ENCODE peak calls at places on chromosomes 11 and 22, in ten cellular contexts. X, U, S, F, A, C, P, J, E and M are unnamed samples.

GRCh38 chr11:94793822-94794221 is 25.7 kb downstream of the AMOTL1 start:
- DNase-seq in X (no peak), U (no peak), S (no peak), F (no peak), A (no peak), C (no peak), P (no peak), J (no peak), E (no peak), M (no peak)

GRCh38 chr11:118074785-118075184 is 2.1 kb upstream of the TMPRSS4 start:
- DNase-seq in X (peak), U (no peak), S (no peak), F (no peak), A (no peak), C (no peak), P (no peak), J (no peak), E (no peak), M (no peak)

GRCh38 chr11:32713496-32713895 is 81.0 kb downstream of the CCDC73 start:
- DNase-seq in X (no peak), U (peak), S (no peak), F (peak), A (no peak), C (no peak), P (no peak), J (no peak), E (no peak), M (no peak)

GRCh38 chr11:41872458-41872857 is 413.0 kb upstream of the LRRC4C start:
- DNase-seq in X (no peak), U (no peak), S (no peak), F (no peak), A (no peak), C (no peak), P (no peak), J (no peak), E (no peak), M (no peak)

GRCh38 chr11:69156218-69156639 is 494 bp downstream of the SMIM38 start:
- DNase-seq in X (no peak), U (no peak), S (no peak), F (no peak), A (no peak), C (no peak), P (no peak), J (no peak), E (no peak), M (no peak)

GRCh38 chr22:18057568-18058209 is 20.1 kb upstream of the PEX26 start:
- DNase-seq in X (peak), U (peak), S (peak), F (peak), A (peak), C (peak), P (peak), J (peak), E (no peak), M (peak)

GRCh38 chr11:16184588-16184987 is 171.8 kb downstream of the SOX6 start:
- DNase-seq in X (no peak), U (peak), S (no peak), F (no peak), A (no peak), C (no peak), P (no peak), J (no peak), E (no peak), M (peak)

GRCh38 chr22:24420072-24420976 is 7.1 kb upstream of the ADORA2A start:
- DNase-seq in X (no peak), U (no peak), S (peak), F (no peak), A (peak), C (no peak), P (no peak), J (peak), E (no peak), M (peak)

GRCh38 chr11:75063732-75064314 is 32.9 kb downstream of the OR2AT4 start:
- DNase-seq in X (no peak), U (no peak), S (no peak), F (no peak), A (no peak), C (no peak), P (no peak), J (no peak), E (no peak), M (no peak)

GRCh38 chr11:57792060-57792541 is 30.5 kb downstream of the CTNND1 start:
- DNase-seq in X (peak), U (no peak), S (peak), F (no peak), A (peak), C (peak), P (peak), J (peak), E (no peak), M (no peak)

GRCh38 chr11:63911876-63912275 is 5.1 kb downstream of the RCOR2 start:
- DNase-seq in X (no peak), U (no peak), S (no peak), F (no peak), A (no peak), C (no peak), P (no peak), J (no peak), E (no peak), M (no peak)

GRCh38 chr22:44180706-44181032 is at the start of gene PARVG:
- DNase-seq in X (no peak), U (no peak), S (no peak), F (no peak), A (no peak), C (peak), P (no peak), J (no peak), E (no peak), M (no peak)

GRCh38 chr22:24137595-24137994 is 43.7 kb upstream of the SUSD2 start:
- DNase-seq in X (no peak), U (no peak), S (no peak), F (no peak), A (peak), C (no peak), P (no peak), J (no peak), E (no peak), M (no peak)

GRCh38 chr11:68006606-68007166 is 2.8 kb upstream of the UNC93B1 start:
- DNase-seq in X (no peak), U (no peak), S (no peak), F (no peak), A (no peak), C (no peak), P (no peak), J (no peak), E (peak), M (no peak)

GRCh38 chr11:17810041-17810440 is 75.5 kb downstream of the KCNC1 start:
- DNase-seq in X (no peak), U (no peak), S (no peak), F (no peak), A (no peak), C (no peak), P (no peak), J (no peak), E (peak), M (no peak)

GRCh38 chr11:47234669-47235075 is 13.9 kb downstream of the ACP2 start:
- DNase-seq in X (peak), U (peak), S (peak), F (no peak), A (peak), C (no peak), P (no peak), J (peak), E (no peak), M (no peak)

GRCh38 chr11:67276821-67277230 is 10.6 kb downstream of the GRK2 start:
- DNase-seq in X (peak), U (no peak), S (peak), F (no peak), A (peak), C (no peak), P (no peak), J (no peak), E (no peak), M (no peak)

GRCh38 chr11:44306469-44307244 is 3.3 kb downstream of the ALX4 start:
- DNase-seq in X (no peak), U (no peak), S (no peak), F (no peak), A (no peak), C (no peak), P (no peak), J (no peak), E (no peak), M (no peak)
- TF ChIP-seq CTCF in X (no peak), U (no peak), S (no peak), F (no peak), A (no peak), C (no peak), P (no peak), J (no peak), E (no peak), M (no peak)

GRCh38 chr11:62190011-62190410 is at the start of gene SCGB1D1:
- DNase-seq in X (no peak), U (no peak), S (no peak), F (no peak), A (no peak), C (no peak), P (no peak), J (no peak), E (no peak), M (no peak)
- TF ChIP-seq POLR2A in X (no peak), U (no peak), S (no peak), F (no peak), A (no peak), C (no peak), P (no peak), J (no peak), E (no peak), M (no peak)

DNA sequence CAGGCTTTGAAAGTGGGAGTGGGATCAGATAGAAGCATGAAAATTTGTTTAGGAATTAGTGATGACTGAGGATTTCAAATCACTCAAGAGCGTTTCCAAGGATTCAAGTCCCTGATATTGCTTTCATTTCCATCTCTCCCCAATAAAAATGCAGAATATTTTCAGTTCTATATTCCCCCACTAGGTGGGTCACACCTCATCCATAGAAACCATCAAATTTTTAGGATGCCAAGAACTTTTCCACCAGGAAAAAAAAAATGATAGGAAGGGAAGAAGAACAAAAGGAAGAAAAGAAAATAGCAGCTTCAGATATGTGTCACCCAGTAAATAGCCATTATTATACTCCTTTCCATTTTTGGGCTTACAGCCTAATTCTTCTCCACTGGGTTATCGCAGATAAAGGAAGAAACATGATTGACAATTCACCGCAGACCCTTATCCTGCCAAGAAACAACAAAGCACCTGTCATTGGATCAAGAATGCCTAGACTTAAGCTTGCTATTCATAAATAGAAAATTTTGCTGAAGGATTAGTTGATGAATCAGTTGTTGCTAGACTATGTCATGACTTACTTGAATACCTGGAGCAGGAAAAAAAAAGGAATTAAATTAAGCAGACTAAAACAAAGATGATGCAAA is 30.3 kb upstream of the OR10D3 start:
- DNase-seq in X (no peak), U (no peak), S (no peak), F (no peak), A (no peak), C (no peak), P (no peak), J (no peak), E (no peak), M (no peak)
- H3K27ac ChIP-seq in X (no peak), U (no peak), S (no peak), F (no peak), A (no peak), C (no peak), P (no peak), J (no peak), E (no peak), M (no peak)

DNA sequence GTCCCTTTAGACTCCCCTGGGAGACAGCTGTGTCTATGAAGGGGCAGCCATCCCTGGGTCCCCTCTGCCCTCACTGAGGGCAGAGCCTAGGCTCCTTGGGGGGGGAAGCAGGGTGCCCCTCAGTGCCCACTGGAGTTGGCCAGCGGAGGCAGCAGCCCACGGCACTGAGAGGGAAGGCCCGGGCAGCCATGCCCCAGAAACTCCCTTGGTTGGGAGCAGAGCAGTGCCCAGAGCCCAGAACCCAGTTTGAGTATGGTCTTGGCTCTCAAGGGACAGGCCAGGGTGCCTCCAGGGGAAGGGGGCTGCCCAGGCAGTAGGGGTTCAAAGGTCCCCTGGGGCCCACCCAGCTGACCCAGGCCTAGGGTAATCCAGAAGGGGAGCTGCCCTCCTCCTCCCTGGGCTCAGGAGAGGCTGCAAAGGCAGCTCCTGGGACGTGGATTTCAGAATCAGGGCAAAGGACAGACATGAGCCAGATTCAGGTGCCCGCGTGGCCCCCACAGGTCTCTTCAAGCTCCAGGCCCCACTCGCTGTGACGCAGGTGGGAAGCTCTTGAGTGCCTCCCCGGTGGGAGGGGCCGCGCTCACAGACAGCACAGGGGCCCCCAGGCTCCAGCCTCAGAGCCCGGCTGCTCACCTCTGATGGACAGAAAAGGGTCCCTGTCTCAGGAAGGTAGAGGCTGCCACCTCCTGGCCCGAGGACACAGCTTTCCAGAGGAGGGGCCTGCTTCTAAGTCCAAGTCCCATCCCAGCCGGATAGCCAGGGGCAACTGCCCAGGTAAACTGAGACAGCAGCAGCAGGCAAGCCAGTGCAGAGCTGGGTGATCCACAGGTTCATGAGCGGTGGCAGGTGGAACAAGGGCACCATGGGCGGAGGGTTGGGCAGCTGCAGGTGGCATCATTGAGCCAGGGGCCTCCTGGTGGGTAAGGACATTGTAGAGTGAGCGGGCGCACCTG is 2.6 kb downstream of the C11orf21 start:
- DNase-seq in X (peak), U (peak), S (peak), F (no peak), A (no peak), C (no peak), P (peak), J (peak), E (peak), M (no peak)
- TF ChIP-seq CTCF in X (peak), U (peak), S (peak), F (peak), A (no peak), C (peak), P (peak), J (peak), E (peak), M (no peak)

GRCh38 chr11:102225689-102226562 is 91.4 kb upstream of the BIRC3 start:
- DNase-seq in X (no peak), U (no peak), S (no peak), F (no peak), A (no peak), C (no peak), P (no peak), J (no peak), E (no peak), M (no peak)
- TF ChIP-seq POLR2A in X (no peak), U (no peak), S (no peak), F (no peak), A (no peak), C (no peak), P (no peak), J (no peak), E (no peak), M (no peak)